ENCODE peak calls at places on chromosome 16, in six cellular contexts. M is hepatocyte, O is MM.1S, E is GM23338, W is SK-N-SH, D is GM23248. F is an unnamed sample.

GRCh38 chr16:2324296-2324859 is 16.1 kb downstream of the ABCA3 start:
- DNase-seq in E (no peak), D (no peak), O (no peak), M (no peak), W (no peak), F (no peak)

GRCh38 chr16:8673611-8674412 is 605 bp upstream of the ABAT start:
- DNase-seq in D (no peak), O (no peak), M (no peak), W (no peak), E (peak), F (no peak)

GRCh38 chr16:46482895-46483294 is 138.3 kb downstream of the SHCBP1 start:
- DNase-seq in W (peak), E (peak), O (no peak), M (no peak), D (no peak), F (no peak)

GRCh38 chr16:13194766-13195165 is 293.4 kb downstream of the SHISA9 start:
- DNase-seq in W (no peak), E (no peak), D (no peak), O (no peak), M (no peak), F (no peak)

GRCh38 chr16:73616186-73616585 is 568.3 kb upstream of the ZFHX3 start:
- DNase-seq in W (no peak), D (no peak), O (peak), M (no peak), E (peak), F (peak)

GRCh38 chr16:2752850-2753522 is 548 bp downstream of the SRRM2 start:
- DNase-seq in W (peak), E (peak), O (peak), D (peak), M (peak), F (peak)

GRCh38 chr16:2036200-2036966 is 9.7 kb downstream of the NHERF2 start:
- DNase-seq in D (no peak), W (no peak), O (no peak), E (no peak), M (no peak), F (no peak)

GRCh38 chr16:88588148-88588547 is 17.9 kb downstream of the ZC3H18 start:
- DNase-seq in D (no peak), W (no peak), E (no peak), O (no peak), M (no peak), F (no peak)

GRCh38 chr16:69187387-69187890 is 475 bp downstream of the SNTB2 start:
- DNase-seq in O (peak), D (peak), E (peak), M (peak), W (peak), F (peak)

GRCh38 chr16:14337303-14338191 is 266.4 kb downstream of the MRTFB start:
- DNase-seq in D (peak), M (peak), E (no peak), W (no peak), O (no peak), F (no peak)

GRCh38 chr16:14371778-14372431 is 258.2 kb downstream of the PARN start:
- DNase-seq in W (no peak), D (no peak), E (peak), O (no peak), M (no peak), F (no peak)

GRCh38 chr16:27723711-27724490 is 174.0 kb downstream of the KATNIP start:
- DNase-seq in M (no peak), W (no peak), D (no peak), E (no peak), O (no peak), F (no peak)

GRCh38 chr16:79261461-79261860 is 339.1 kb downstream of the MAF start:
- DNase-seq in M (peak), O (no peak), W (peak), E (peak), D (no peak), F (no peak)

GRCh38 chr16:20023190-20023589 is 50.5 kb downstream of the GPR139 start:
- DNase-seq in E (peak), M (peak), D (peak), O (peak), W (no peak), F (peak)

GRCh38 chr16:15765880-15766279 is 90.9 kb downstream of the MYH11 start:
- DNase-seq in O (peak), M (peak), W (peak), D (peak), E (peak), F (peak)

GRCh38 chr16:70438983-70439862 is at the start of gene ST3GAL2:
- DNase-seq in W (peak), M (peak), O (peak), D (peak), E (peak), F (peak)

GRCh38 chr16:10736926-10737625 is 6.6 kb upstream of the NUBP1 start:
- DNase-seq in M (peak), O (peak), D (peak), E (peak), W (peak), F (peak)

GRCh38 chr16:17305694-17306093 is 165.1 kb downstream of the XYLT1 start:
- DNase-seq in M (no peak), D (no peak), W (no peak), E (no peak), O (no peak), F (no peak)

GRCh38 chr16:84603115-84603816 is 14.6 kb downstream of the COTL1 start:
- DNase-seq in M (peak), W (no peak), O (no peak), E (no peak), D (peak), F (no peak)
- H2AFZ ChIP-seq in M (no peak), W (no peak), O (no peak), E (no peak), D (no peak), F (no peak)

GRCh38 chr16:35744716-35745115 is 2285.3 kb downstream of the TP53TG3F start:
- DNase-seq in E (no peak), D (no peak), O (no peak), W (no peak), M (no peak), F (no peak)
- H3K27ac ChIP-seq in E (no peak), D (no peak), O (no peak), W (no peak), M (no peak), F (no peak)

DNA sequence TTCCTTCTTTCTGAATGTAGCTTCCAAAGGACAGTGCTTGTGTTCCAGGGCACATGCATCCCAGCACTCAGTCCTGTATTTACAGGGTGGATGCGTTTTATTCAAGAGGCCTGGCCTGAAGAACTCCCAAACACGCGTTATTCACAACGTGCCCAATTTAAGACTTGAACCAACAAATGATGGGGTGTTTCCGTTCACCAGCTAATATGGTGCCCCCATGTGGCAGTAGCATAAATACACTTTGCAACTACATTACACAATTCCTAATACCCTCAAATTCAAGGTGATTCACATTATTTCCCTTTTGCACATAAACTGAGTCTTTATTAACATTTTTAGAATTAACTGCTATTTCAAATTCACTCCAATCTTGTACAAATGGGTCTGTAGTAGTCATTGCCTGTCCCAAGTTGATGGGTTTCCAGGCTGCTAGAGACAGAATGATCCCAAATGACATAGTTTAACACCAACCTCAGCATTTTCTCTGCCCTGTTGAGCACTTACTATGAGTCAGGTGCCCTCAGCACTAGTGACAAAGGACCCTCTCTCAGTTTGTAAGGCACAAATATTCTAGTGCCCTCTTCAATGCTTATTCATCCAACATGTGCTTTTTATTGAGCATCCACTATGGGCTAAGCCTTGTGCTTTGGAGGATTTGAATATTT is 26.9 kb downstream of the HSD17B2 start:
- DNase-seq in E (peak), M (no peak), O (no peak), W (peak), D (peak), F (peak)
- TF ChIP-seq EZH2phosphoT487 in E (no peak), M (no peak), O (no peak), W (no peak), D (no peak), F (no peak)

DNA sequence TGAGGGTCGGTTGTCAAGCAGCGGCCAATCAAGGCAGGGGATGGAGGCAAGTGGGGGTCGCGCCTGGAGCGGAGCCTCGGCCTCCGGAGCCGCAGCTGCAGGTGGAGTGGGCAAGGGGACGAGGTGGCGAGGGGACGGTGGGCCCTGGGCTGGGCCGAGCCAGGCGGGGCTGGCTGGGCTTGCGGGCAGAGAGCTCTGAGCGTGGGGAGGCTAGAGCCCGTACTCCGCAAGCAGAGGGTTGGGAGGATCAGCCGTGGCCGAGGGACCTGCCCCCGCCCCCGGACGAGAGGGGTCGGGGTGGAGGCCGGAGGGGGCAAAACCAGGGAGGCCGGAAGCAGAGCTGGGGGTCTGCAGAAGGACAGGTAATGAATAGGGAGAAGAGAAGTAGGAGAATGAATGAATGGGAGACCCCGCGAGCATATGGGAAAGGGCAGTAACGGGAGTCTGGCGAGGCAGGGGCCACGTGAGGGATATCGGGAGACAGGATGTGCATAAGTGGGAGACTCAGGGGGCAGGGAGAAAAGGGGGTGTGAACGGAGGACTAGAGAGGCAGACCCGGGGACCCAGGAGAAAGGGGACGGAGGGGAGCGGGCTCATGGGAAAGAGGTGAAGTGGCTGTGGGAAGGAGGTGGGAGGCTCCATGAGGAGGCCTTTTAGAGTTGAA is at the start of gene KATNB1:
- DNase-seq in D (no peak), E (peak), O (no peak), W (no peak), M (no peak), F (no peak)
- H2AFZ ChIP-seq in D (peak), E (peak), O (peak), W (peak), M (peak), F (peak)

GRCh38 chr16:84996365-84996764 is 15.0 kb downstream of the ZDHHC7 start:
- DNase-seq in M (no peak), W (no peak), O (no peak), E (no peak), D (no peak), F (no peak)
- H3K27ac ChIP-seq in M (peak), W (peak), O (no peak), E (no peak), D (no peak), F (no peak)

F was measured in OCI-LY7.